ENCODE peak calls at places on chromosomes 7 and 10, in six cellular contexts. J, Q, P, U, Y and D are unnamed samples.

GRCh38 chr7:81111781-81112540 is 193.1 kb upstream of the SEMA3C start:
- DNase-seq in Q (peak), U (no peak), Y (no peak), J (peak), P (peak), D (no peak)

GRCh38 chr7:128741491-128741890 is 2.3 kb downstream of the CALU start:
- DNase-seq in P (peak), Q (no peak), U (no peak), Y (no peak), J (no peak), D (no peak)

GRCh38 chr7:69430502-69431145 is 167.7 kb upstream of the AUTS2 start:
- DNase-seq in Y (no peak), U (no peak), P (peak), Q (no peak), J (no peak), D (peak)

GRCh38 chr10:99943908-99944307 is 65.8 kb downstream of the DNMBP start:
- DNase-seq in Q (no peak), P (no peak), J (no peak), U (no peak), Y (no peak), D (no peak)

GRCh38 chr10:127894146-127894545 is 1.4 kb upstream of the CLRN3 start:
- DNase-seq in Q (peak), U (no peak), J (peak), P (no peak), Y (no peak), D (no peak)

GRCh38 chr7:1458676-1459511 is at the start of gene MICALL2:
- DNase-seq in U (no peak), J (peak), P (peak), Y (peak), Q (peak), D (no peak)

GRCh38 chr10:77910524-77911145 is 15.9 kb downstream of the DLG5 start:
- DNase-seq in P (no peak), Q (no peak), U (no peak), J (no peak), Y (no peak), D (no peak)

GRCh38 chr7:45363669-45364068 is 206.1 kb downstream of the RAMP3 start:
- DNase-seq in J (no peak), U (no peak), P (no peak), Q (no peak), Y (no peak), D (no peak)

GRCh38 chr7:115359119-115359518 is 437.2 kb downstream of the MDFIC start:
- DNase-seq in U (peak), P (no peak), Y (no peak), J (no peak), Q (no peak), D (no peak)

GRCh38 chr7:105098863-105099515 is 85.0 kb downstream of the KMT2E start:
- DNase-seq in J (peak), Y (no peak), P (peak), Q (peak), U (no peak), D (no peak)

GRCh38 chr7:82468435-82468834 is 24.9 kb upstream of the CACNA2D1 start:
- DNase-seq in U (no peak), P (no peak), Q (peak), J (peak), Y (no peak), D (no peak)

GRCh38 chr7:155374276-155375252 is 76.9 kb downstream of the INSIG1 start:
- DNase-seq in Q (no peak), J (no peak), U (no peak), P (no peak), Y (no peak), D (peak)

GRCh38 chr7:102117743-102118142 is 168.9 kb upstream of the SH2B2 start:
- DNase-seq in Q (peak), Y (no peak), U (no peak), P (peak), J (peak), D (no peak)

DNA sequence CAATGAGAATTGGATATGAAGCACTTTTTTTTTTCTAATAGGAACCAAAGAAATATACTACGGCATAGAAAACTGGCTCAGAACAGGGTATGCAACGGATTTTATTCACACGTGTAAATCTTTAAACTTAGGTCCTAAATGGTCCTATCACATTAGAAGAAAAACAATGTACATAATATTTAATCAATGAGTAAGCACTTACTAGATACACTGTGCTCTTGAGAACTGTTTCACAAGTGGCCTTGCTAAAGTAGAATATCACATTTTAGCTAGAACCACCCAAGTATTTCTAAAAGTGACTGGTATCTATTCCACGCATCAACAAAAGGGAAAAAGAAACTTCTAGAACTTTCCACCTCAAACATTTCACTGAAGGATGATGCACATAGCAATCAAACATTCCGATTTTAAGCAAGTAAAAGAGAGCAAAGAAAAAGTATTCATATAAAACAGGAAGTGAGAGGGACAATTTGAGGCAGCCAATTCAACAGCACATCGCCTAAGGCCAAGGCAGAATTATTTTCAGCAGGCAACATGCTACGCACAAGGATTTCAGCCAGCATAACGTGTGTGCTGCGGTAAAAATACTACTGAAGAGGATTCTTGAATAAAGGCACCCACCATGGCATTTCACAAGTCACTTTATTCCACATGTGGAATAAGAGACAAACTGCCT is 55.8 kb downstream of the PARD3 start:
- DNase-seq in Y (no peak), U (no peak), P (no peak), J (no peak), Q (no peak), D (no peak)
- H3K4me2 ChIP-seq in Y (peak), U (no peak), P (no peak), J (no peak), Q (peak), D (no peak)

GRCh38 chr10:63140077-63140476 is 6.9 kb downstream of the NRBF2 start:
- DNase-seq in Q (no peak), J (no peak), Y (no peak), U (no peak), P (no peak), D (no peak)

GRCh38 chr10:63132651-63133055 is 475 bp upstream of the NRBF2 start:
- DNase-seq in J (no peak), Y (no peak), P (no peak), Q (no peak), U (no peak), D (no peak)

GRCh38 chr10:63133056-63133786 is at the start of gene NRBF2:
- DNase-seq in J (peak), U (peak), Q (peak), P (peak), Y (peak), D (peak)

GRCh38 chr10:63133787-63134557 is 844 bp downstream of the NRBF2 start:
- DNase-seq in Y (no peak), U (no peak), J (peak), Q (no peak), P (peak), D (no peak)

GRCh38 chr10:63137306-63137705 is 4.2 kb downstream of the NRBF2 start:
- DNase-seq in Y (no peak), Q (peak), P (peak), J (peak), U (no peak), D (no peak)
- H3K4me2 ChIP-seq in Y (no peak), Q (no peak), P (no peak), J (no peak), U (no peak), D (no peak)

DNA sequence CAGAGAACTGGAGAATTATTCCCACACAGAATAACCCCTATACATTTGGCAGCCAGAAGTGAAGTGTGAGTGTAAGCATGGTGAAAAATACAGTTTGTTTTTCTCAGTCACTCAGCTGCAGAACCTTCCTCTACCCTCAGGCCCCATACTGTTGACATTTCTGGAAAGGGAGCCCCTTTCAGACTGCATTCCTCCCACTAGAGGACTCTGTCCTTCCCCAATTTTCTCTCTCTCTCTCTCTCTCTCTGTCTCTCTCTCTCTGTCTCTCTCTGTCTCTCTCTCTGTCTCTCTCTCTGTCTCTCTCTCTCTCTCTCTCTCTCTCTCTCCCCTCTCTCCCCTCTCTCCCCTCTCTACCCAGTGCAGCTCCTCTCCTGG is 86.8 kb upstream of the STEAP1B start:
- DNase-seq in P (peak), J (peak), Y (no peak), U (no peak), Q (peak), D (peak)
- H3K4me2 ChIP-seq in P (no peak), J (no peak), Y (no peak), U (no peak), Q (peak), D (no peak)

DNA sequence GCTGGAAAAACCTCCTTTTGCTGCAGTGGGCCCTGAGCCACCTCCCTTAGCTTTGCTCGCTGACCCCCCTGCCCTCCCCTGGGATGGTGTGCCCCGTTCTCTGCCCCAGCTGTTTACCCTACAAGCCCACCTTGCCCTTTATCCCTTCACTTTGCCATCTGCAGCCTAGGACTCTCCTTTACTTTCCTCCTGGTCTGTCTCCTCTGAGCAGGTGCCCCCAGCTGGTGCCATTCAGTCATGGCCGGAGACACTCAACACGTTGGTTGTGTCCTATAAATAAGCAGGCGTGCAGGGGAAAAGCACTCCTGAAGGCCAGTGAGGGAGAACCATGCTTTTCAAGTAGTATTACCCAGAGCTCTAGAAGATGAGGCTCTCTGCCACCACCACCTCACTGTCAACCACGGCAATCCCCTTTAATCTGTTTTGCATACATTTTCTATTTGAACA is 6.1 kb downstream of the RASSF4 start:
- DNase-seq in J (no peak), P (no peak), Q (no peak), U (no peak), Y (no peak), D (peak)
- H3K4me2 ChIP-seq in J (no peak), P (no peak), Q (no peak), U (peak), Y (no peak), D (no peak)

DNA sequence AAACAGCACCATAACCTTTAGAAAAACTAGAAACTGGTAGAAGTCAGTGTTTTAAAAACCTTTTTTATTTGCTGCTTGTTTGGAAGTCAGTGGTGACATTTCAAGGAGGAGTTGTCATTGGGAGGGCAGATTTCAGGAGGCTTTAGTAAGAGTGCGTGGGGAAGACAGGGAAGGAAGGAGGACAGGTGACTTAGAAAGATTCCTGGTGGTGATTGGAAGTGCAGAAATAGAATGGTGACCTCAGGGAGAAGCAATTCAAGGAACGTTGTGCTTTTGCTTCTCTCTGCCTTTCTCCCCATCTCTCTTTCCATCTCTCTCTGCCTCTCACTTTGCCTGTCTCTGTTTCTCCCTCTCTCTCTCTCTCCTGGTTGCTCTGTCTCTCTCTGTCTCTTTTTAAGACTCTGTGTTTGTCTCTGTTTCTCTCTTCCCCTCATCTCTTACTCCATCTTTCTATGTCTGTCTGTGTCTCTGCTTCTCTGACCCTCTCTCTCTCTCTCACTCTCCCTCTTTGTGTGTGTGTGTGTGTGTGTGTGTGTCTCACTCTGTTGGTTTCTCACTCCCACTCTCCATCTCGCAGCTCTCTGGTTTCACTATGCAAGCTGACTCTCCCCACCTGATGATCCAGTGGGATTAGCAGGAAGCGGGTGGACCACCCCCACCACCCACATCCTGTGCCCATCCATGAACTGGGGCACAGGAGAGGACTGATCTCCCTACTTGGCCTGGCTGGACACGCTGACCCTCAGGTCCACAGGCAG is 10.9 kb upstream of the PFKP start:
- DNase-seq in Y (no peak), U (no peak), J (peak), P (no peak), Q (peak), D (no peak)
- H3K4me2 ChIP-seq in Y (no peak), U (no peak), J (no peak), P (no peak), Q (peak), D (no peak)

DNA sequence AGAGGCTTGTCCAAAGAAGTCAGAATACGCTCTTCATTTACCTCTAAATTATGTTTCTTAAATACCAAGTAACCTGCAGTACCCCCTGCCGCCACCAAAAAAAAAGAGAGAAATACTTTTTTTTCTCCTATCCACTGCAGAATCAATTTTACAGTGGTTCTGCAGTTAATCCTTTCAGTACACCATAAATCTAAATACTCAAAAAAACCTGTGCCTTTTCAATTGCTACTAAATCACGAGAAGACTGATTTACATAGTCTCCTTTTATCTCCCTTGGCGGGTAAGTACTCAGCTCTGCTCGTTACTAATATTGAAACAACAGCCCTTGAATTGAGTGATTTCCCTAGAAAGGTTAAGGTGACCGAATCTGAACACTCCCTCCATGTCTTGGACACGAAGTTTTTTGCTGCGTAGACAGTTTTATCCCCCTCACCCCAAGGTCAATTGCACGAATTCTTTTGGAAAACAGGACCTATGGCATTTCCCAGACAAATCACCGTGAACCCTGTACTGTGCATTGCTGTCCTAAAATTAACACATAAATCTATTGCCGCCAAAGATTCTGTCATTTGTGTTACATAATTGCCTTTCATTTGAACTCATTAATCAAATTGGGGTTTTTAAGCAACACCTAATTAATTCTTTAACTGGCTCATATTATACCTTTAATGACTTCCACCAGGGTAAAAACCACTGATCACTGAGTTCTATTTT is 517 bp upstream of the VIM start:
- DNase-seq in P (peak), Q (no peak), Y (no peak), U (peak), J (no peak), D (no peak)
- H3K4me2 ChIP-seq in P (peak), Q (peak), Y (peak), U (peak), J (peak), D (peak)

GRCh38 chr7:84469034-84469433 is 274.4 kb upstream of the SEMA3A start:
- DNase-seq in P (no peak), U (no peak), J (peak), Q (peak), Y (no peak), D (no peak)
- H3K4me2 ChIP-seq in P (no peak), U (no peak), J (no peak), Q (peak), Y (no peak), D (no peak)

GRCh38 chr7:143504215-143504936 is 26.7 kb downstream of the TAS2R41 start:
- DNase-seq in Y (no peak), Q (no peak), P (no peak), U (no peak), J (no peak), D (no peak)

GRCh38 chr7:143505845-143506244 is 28.2 kb downstream of the TAS2R41 start:
- DNase-seq in P (peak), Y (no peak), Q (no peak), J (no peak), U (no peak), D (no peak)

GRCh38 chr7:143504937-143505297 is 27.2 kb downstream of the TAS2R41 start:
- DNase-seq in Y (no peak), Q (no peak), U (no peak), J (no peak), P (peak), D (no peak)

GRCh38 chr7:143507534-143507933 is 29.9 kb downstream of the TAS2R41 start:
- DNase-seq in U (no peak), Q (no peak), J (no peak), Y (no peak), P (no peak), D (no peak)

GRCh38 chr7:143507094-143507518 is 29.4 kb downstream of the TAS2R41 start:
- DNase-seq in J (no peak), P (no peak), U (no peak), Y (no peak), Q (no peak), D (no peak)
- H3K4me2 ChIP-seq in J (no peak), P (no peak), U (no peak), Y (no peak), Q (no peak), D (no peak)

GRCh38 chr7:157692156-157693011 is 355.6 kb downstream of the DNAJB6 start:
- DNase-seq in P (no peak), Y (no peak), Q (no peak), U (no peak), J (no peak), D (peak)

GRCh38 chr7:157693071-157693520 is 356.3 kb downstream of the DNAJB6 start:
- DNase-seq in P (no peak), U (no peak), Y (no peak), J (no peak), Q (no peak), D (peak)

GRCh38 chr7:157694389-157694665 is 357.5 kb downstream of the DNAJB6 start:
- DNase-seq in P (no peak), J (no peak), Q (no peak), U (no peak), Y (no peak), D (no peak)

GRCh38 chr7:157691521-157692155 is 354.8 kb downstream of the DNAJB6 start:
- DNase-seq in Q (no peak), U (no peak), J (no peak), Y (no peak), P (no peak), D (peak)

DNA sequence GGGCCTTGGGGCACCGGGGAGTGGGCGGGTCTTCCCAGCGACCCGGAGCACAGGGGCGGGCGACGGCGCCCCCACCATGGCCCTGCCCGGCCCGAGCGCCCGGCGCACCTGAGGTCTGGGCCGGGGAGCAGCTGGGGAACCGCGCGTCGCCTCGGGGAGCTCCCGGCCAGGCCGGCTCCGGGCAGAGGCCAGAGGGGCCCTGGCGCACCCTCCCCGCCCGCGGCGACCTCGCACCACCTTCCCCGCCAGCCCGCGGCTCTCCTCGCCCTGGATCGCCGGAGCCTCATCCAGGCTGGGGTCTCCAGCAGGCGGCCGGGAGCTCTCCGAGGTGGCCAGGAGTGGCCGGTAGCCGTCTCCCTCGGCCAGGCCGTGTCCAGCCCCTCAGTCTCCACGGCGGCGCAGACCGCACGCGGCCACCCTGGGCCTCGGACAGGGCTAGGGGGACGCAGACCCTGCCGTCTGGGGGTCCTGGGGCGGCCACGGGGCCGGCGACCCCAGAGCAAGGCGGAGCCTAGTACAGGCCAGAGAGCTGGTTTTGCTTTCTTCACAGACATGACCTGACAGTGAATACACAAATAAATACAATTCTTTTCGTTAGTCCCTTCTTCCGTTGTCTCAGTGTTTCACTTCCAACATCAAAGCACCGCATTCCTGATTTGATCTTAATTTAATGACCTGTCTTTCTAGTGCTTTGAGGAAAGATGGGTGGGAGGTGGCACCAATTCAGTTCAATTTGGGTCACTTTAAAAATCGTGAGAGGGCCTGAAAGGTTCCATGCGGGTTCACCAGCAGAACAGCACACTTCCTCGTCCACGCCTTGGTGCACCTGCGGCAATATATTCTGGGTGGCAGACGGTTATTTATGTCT is 357.0 kb downstream of the DNAJB6 start:
- DNase-seq in J (no peak), Y (no peak), U (no peak), Q (no peak), P (no peak), D (peak)
- H3K4me2 ChIP-seq in J (no peak), Y (no peak), U (no peak), Q (peak), P (no peak), D (peak)